ENCODE peak calls at places on chromosomes 2 and 18, in seven cellular contexts. E, K, S, I, Z, O and B are unnamed samples.

GRCh38 chr2:219645631-219646527 is 18.4 kb downstream of the SLC4A3 start:
- DNase-seq in E (peak; percentile 75), K (no peak), S (no peak), I (no peak), Z (no peak), O (no peak), B (no peak)

GRCh38 chr2:144501118-144501517 is 18.8 kb downstream of the ZEB2 start:
- DNase-seq in E (no peak), K (no peak), S (no peak), I (no peak), Z (no peak), O (no peak), B (no peak)

GRCh38 chr2:109256111-109256510 is 127.1 kb downstream of the SH3RF3 start:
- DNase-seq in E (no peak), K (no peak), S (no peak), I (no peak), Z (no peak), O (no peak), B (no peak)

GRCh38 chr2:73130790-73131189 is 18.0 kb upstream of the RAB11FIP5 start:
- DNase-seq in E (no peak), K (no peak), S (no peak), I (no peak), Z (no peak), O (no peak), B (no peak)

GRCh38 chr18:41128126-41128525 is 826.9 kb upstream of the PIK3C3 start:
- DNase-seq in E (peak; percentile 39), K (no peak), S (no peak), I (no peak), Z (no peak), O (no peak), B (no peak)

GRCh38 chr2:219350215-219350937 is 17.8 kb upstream of the RESP18 start:
- DNase-seq in E (no peak), K (no peak), S (no peak), I (no peak), Z (no peak), O (no peak), B (no peak)

GRCh38 chr2:241659150-241659739 is 21.8 kb downstream of the ATG4B start:
- DNase-seq in E (peak; percentile 90), K (peak; percentile 56), S (peak; percentile 36), I (peak; percentile 85), Z (peak; percentile 18), O (peak; percentile 47), B (peak; percentile 22)

GRCh38 chr2:202037086-202037485 is 3.4 kb downstream of the FZD7 start:
- DNase-seq in E (no peak), K (no peak), S (no peak), I (no peak), Z (no peak), O (no peak), B (no peak)

GRCh38 chr2:229300814-229301213 is 29.7 kb upstream of the PID1 start:
- DNase-seq in E (peak; percentile 36), K (no peak), S (no peak), I (no peak), Z (no peak), O (no peak), B (no peak)

GRCh38 chr2:69036926-69037325 is 23.9 kb downstream of the ANTXR1 start:
- DNase-seq in E (peak; percentile 23), K (no peak), S (no peak), I (no peak), Z (no peak), O (no peak), B (no peak)

GRCh38 chr2:224570328-224570993 is 14.7 kb downstream of the CUL3 start:
- DNase-seq in E (peak; percentile 58), K (no peak), S (no peak), I (peak; percentile 33), Z (no peak), O (no peak), B (no peak)